ENCODE peak calls at places on chromosomes 1 and 21, in seven cellular contexts. C, F, J, N, H, X and Z are unnamed samples.

GRCh38 chr1:15154480-15155036 is 1.0 kb downstream of the TMEM51 start:
- DNase-seq in X (peak), J (peak), C (no peak), N (no peak), F (peak), H (no peak), Z (peak)

GRCh38 chr1:201622353-201622752 is 83.4 kb downstream of the NAV1 start:
- DNase-seq in X (no peak), C (peak), J (no peak), H (no peak), F (no peak), N (no peak), Z (no peak)

GRCh38 chr1:158285756-158286241 is 3.9 kb upstream of the CD1C start:
- DNase-seq in J (no peak), X (no peak), F (peak), H (peak), C (no peak), N (no peak), Z (peak)

GRCh38 chr1:28582248-28582615 is 9.8 kb upstream of the RAB42 start:
- DNase-seq in N (no peak), H (no peak), X (peak), C (no peak), J (no peak), F (no peak), Z (peak)

GRCh38 chr21:15558884-15559283 is 170.9 kb upstream of the USP25 start:
- DNase-seq in F (no peak), N (no peak), C (no peak), J (no peak), X (no peak), H (no peak), Z (no peak)

GRCh38 chr1:209835782-209836298 is 8.1 kb downstream of the UTP25 start:
- DNase-seq in C (no peak), X (no peak), J (no peak), H (no peak), N (no peak), F (no peak), Z (no peak)

GRCh38 chr1:192513697-192514096 is 61.9 kb upstream of the RGS1 start:
- DNase-seq in C (no peak), X (no peak), H (no peak), N (no peak), F (no peak), J (no peak), Z (no peak)

GRCh38 chr1:227748496-227749182 is 13.4 kb downstream of the SNAP47 start:
- DNase-seq in C (no peak), X (no peak), H (no peak), J (no peak), F (peak), N (no peak), Z (no peak)

GRCh38 chr1:206465951-206466350 is 4.3 kb upstream of the IKBKE start:
- DNase-seq in X (no peak), F (no peak), C (no peak), J (no peak), H (no peak), N (no peak), Z (no peak)

GRCh38 chr1:181077576-181078242 is 10.8 kb upstream of the IER5 start:
- DNase-seq in X (peak), H (no peak), N (no peak), F (no peak), J (no peak), C (peak), Z (no peak)

GRCh38 chr1:11806307-11806936 is 431 bp downstream of the CLCN6 start:
- DNase-seq in N (no peak), C (no peak), X (no peak), F (peak), J (peak), H (no peak), Z (peak)

GRCh38 chr21:33401617-33401967 is 1.6 kb upstream of the IFNGR2 start:
- DNase-seq in X (no peak), N (no peak), F (no peak), C (no peak), J (no peak), H (no peak), Z (no peak)

GRCh38 chr1:34685225-34685624 is 69.6 kb upstream of the GJB5 start:
- DNase-seq in C (no peak), F (no peak), X (no peak), H (no peak), J (no peak), N (no peak), Z (no peak)

GRCh38 chr1:22636927-22637326 is 499 bp downstream of the C1QA start:
- DNase-seq in H (no peak), X (no peak), J (peak), N (no peak), C (no peak), F (no peak), Z (no peak)

GRCh38 chr1:22638476-22639234 is 2.2 kb downstream of the C1QA start:
- DNase-seq in F (no peak), H (no peak), X (no peak), J (no peak), C (no peak), N (no peak), Z (no peak)

GRCh38 chr1:22635436-22635835 is 992 bp upstream of the C1QA start:
- DNase-seq in H (no peak), C (no peak), J (peak), F (no peak), X (no peak), N (no peak), Z (no peak)

GRCh38 chr1:22637952-22638445 is 1.6 kb downstream of the C1QA start:
- DNase-seq in H (no peak), J (no peak), F (no peak), N (no peak), X (no peak), C (no peak), Z (no peak)

DNA sequence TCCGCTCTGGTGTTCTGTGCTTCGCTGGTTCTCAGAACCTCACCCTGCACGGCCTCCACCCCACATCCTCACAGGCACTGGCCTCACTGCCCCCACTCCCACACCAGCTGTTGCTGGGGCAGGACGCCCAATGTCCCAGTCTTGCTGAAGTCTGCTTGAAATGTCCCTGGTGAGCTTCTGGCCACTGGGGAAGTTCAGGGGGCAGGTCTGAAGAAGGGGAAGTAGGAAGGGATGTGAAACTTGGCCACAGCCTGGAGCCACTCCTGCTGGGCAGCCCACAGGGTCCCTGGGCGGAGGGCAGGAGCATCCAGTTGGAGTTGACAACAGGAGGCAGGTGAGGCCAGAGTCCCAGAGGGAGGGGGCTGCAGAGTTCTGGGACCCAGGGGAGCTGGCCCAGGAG is at the start of gene C1QA:
- DNase-seq in N (no peak), F (peak), H (peak), C (no peak), X (no peak), J (no peak), Z (peak)
- H3K27ac ChIP-seq in N (no peak), F (no peak), H (no peak), C (no peak), X (no peak), J (no peak), Z (no peak)

DNA sequence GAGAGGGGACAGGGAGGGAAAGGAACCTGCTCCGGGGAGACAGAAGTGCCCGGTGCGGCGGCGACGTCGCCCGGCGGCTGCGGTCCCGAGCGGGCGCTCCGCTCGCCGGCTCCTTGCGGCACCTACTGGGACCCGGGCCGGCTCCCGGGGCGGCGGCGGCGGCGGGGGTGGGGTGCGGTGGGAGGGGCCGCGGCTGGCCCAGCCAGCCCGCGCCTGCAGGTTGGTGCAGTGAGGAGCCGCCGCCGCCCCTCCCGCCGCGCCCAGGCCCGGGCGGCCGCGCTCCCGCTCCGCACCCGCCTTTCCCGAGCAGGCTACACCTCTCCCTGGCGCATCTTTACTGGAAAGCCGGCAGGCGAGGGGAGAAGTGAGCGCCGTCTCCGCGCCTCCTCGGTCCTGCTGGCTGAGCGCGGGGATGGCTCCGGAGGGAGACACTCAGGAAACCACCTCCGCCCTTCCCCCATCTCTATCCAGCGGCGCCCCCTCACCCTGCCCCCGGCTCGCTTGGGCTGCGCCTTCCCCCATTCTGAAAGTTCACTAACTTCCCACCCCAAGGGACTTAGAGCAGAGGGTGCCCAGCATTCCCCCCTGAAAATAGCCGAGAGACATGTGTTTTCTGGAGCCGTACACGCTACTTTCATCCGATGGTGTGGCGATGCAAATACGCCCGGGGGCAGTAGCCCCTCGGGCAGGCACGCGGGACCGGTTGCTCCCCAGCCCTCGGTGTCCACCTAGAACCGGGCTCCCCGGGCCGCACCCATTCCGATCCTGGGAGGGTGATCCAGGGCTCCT is at the start of gene PLD5:
- DNase-seq in N (no peak), J (no peak), F (no peak), H (no peak), X (peak), C (no peak), Z (no peak)
- H3K4me3 ChIP-seq in N (no peak), J (no peak), F (peak), H (peak), X (peak), C (no peak), Z (peak)

GRCh38 chr1:154860154-154860870 is 9.8 kb downstream of the KCNN3 start:
- DNase-seq in J (no peak), N (no peak), X (peak), C (peak), F (no peak), H (no peak), Z (no peak)
- H3K27ac ChIP-seq in J (no peak), N (peak), X (peak), C (no peak), F (no peak), H (no peak), Z (no peak)

DNA sequence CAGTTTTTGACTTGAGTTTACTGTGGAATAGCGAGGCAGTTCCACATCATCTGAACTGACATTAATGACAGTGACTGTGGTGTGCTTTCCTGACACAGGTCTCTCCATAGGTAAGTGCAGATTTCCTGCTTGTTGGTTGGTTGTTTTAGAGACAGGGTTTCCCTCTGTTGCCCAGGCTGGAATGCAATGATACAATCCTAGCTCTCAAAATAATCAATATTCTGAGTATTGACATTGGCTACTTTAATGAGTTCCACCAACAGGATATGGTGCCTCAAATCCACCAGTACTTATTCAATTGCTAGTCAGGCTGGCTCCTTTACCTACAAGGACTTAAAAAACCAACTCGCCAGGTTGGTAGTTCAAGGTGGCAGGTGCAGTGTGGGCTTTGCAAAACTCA is 63.8 kb downstream of the CLSTN1 start:
- DNase-seq in H (no peak), C (no peak), F (no peak), N (no peak), X (no peak), J (no peak), Z (no peak)
- H3K4me3 ChIP-seq in H (no peak), C (no peak), F (no peak), N (no peak), X (no peak), J (no peak), Z (no peak)